ENCODE peak calls at places on chromosomes 1 and 21, in eight cellular contexts. One of them, this sample, is unnamed.

GRCh38 chr1:235972316-235973090 is 92.4 kb downstream of the NID1 start:
- DNase-seq in CD8-positive, alpha-beta T cell: no peak
- DNase-seq in fibroblast of lung: peak
- DNase-seq in sigmoid colon: peak
- DNase-seq in neural progenitor cell: no peak
- DNase-seq in mesendoderm: peak
- DNase-seq in uterus: no peak
- DNase-seq in gastrocnemius medialis: no peak
- DNase-seq in this sample: peak

GRCh38 chr1:247077234-247077633 is 1.4 kb downstream of the ZNF670 start:
- DNase-seq in CD8-positive, alpha-beta T cell: no peak
- DNase-seq in fibroblast of lung: peak
- DNase-seq in sigmoid colon: no peak
- DNase-seq in neural progenitor cell: no peak
- DNase-seq in mesendoderm: no peak
- DNase-seq in uterus: no peak
- DNase-seq in gastrocnemius medialis: no peak
- DNase-seq in this sample: no peak

GRCh38 chr1:201775380-201775779 is 53.6 kb upstream of the IPO9 start:
- DNase-seq in CD8-positive, alpha-beta T cell: no peak
- DNase-seq in fibroblast of lung: no peak
- DNase-seq in sigmoid colon: no peak
- DNase-seq in neural progenitor cell: no peak
- DNase-seq in mesendoderm: no peak
- DNase-seq in uterus: no peak
- DNase-seq in gastrocnemius medialis: no peak
- DNase-seq in this sample: no peak

GRCh38 chr1:55309053-55309452 is 93.9 kb upstream of the USP24 start:
- DNase-seq in CD8-positive, alpha-beta T cell: no peak
- DNase-seq in fibroblast of lung: peak
- DNase-seq in sigmoid colon: no peak
- DNase-seq in neural progenitor cell: no peak
- DNase-seq in mesendoderm: no peak
- DNase-seq in uterus: no peak
- DNase-seq in gastrocnemius medialis: no peak
- DNase-seq in this sample: no peak

GRCh38 chr1:67889940-67890567 is 56.8 kb upstream of the GNG12 start:
- DNase-seq in CD8-positive, alpha-beta T cell: no peak
- DNase-seq in fibroblast of lung: peak
- DNase-seq in sigmoid colon: no peak
- DNase-seq in neural progenitor cell: no peak
- DNase-seq in mesendoderm: peak
- DNase-seq in uterus: no peak
- DNase-seq in gastrocnemius medialis: no peak
- DNase-seq in this sample: peak

GRCh38 chr1:182080955-182081582 is 19.6 kb upstream of the ZNF648 start:
- DNase-seq in CD8-positive, alpha-beta T cell: no peak
- DNase-seq in fibroblast of lung: peak
- DNase-seq in sigmoid colon: no peak
- DNase-seq in neural progenitor cell: peak
- DNase-seq in mesendoderm: peak
- DNase-seq in uterus: no peak
- DNase-seq in gastrocnemius medialis: no peak
- DNase-seq in this sample: peak

GRCh38 chr1:28458237-28459228 is 47.3 kb upstream of the RCC1 start:
- DNase-seq in CD8-positive, alpha-beta T cell: no peak
- DNase-seq in fibroblast of lung: no peak
- DNase-seq in sigmoid colon: no peak
- DNase-seq in neural progenitor cell: no peak
- DNase-seq in mesendoderm: no peak
- DNase-seq in uterus: no peak
- DNase-seq in gastrocnemius medialis: no peak
- DNase-seq in this sample: no peak

GRCh38 chr1:213474054-213474453 is 423.0 kb downstream of the RPS6KC1 start:
- DNase-seq in CD8-positive, alpha-beta T cell: no peak
- DNase-seq in fibroblast of lung: no peak
- DNase-seq in sigmoid colon: no peak
- DNase-seq in neural progenitor cell: no peak
- DNase-seq in mesendoderm: peak
- DNase-seq in uterus: no peak
- DNase-seq in gastrocnemius medialis: no peak
- DNase-seq in this sample: no peak

GRCh38 chr1:41382531-41383090 is 21.4 kb downstream of the FOXO6 start:
- DNase-seq in CD8-positive, alpha-beta T cell: no peak
- DNase-seq in fibroblast of lung: no peak
- DNase-seq in sigmoid colon: peak
- DNase-seq in neural progenitor cell: peak
- DNase-seq in mesendoderm: peak
- DNase-seq in uterus: peak
- DNase-seq in gastrocnemius medialis: no peak
- DNase-seq in this sample: peak

GRCh38 chr1:109299984-109300343 is 6.8 kb downstream of the MYBPHL start:
- DNase-seq in CD8-positive, alpha-beta T cell: no peak
- DNase-seq in fibroblast of lung: no peak
- DNase-seq in sigmoid colon: no peak
- DNase-seq in neural progenitor cell: no peak
- DNase-seq in mesendoderm: no peak
- DNase-seq in uterus: no peak
- DNase-seq in gastrocnemius medialis: no peak
- DNase-seq in this sample: no peak

GRCh38 chr1:27438621-27439061 is 46.2 kb downstream of the GPR3 start:
- DNase-seq in CD8-positive, alpha-beta T cell: no peak
- DNase-seq in fibroblast of lung: no peak
- DNase-seq in sigmoid colon: no peak
- DNase-seq in neural progenitor cell: no peak
- DNase-seq in mesendoderm: no peak
- DNase-seq in uterus: no peak
- DNase-seq in gastrocnemius medialis: no peak
- DNase-seq in this sample: no peak

GRCh38 chr1:10694274-10694632 is 102.2 kb downstream of the CASZ1 start:
- DNase-seq in CD8-positive, alpha-beta T cell: peak
- DNase-seq in fibroblast of lung: no peak
- DNase-seq in sigmoid colon: no peak
- DNase-seq in neural progenitor cell: no peak
- DNase-seq in mesendoderm: peak
- DNase-seq in uterus: no peak
- DNase-seq in gastrocnemius medialis: no peak
- DNase-seq in this sample: peak

GRCh38 chr21:39363607-39364555 is 15.0 kb upstream of the HMGN1 start:
- DNase-seq in CD8-positive, alpha-beta T cell: no peak
- DNase-seq in fibroblast of lung: no peak
- DNase-seq in sigmoid colon: no peak
- DNase-seq in neural progenitor cell: no peak
- DNase-seq in mesendoderm: peak
- DNase-seq in uterus: no peak
- DNase-seq in gastrocnemius medialis: no peak
- DNase-seq in this sample: no peak

GRCh38 chr1:234529661-234530237 is 50.8 kb upstream of the TARBP1 start:
- DNase-seq in CD8-positive, alpha-beta T cell: no peak
- DNase-seq in fibroblast of lung: no peak
- DNase-seq in sigmoid colon: no peak
- DNase-seq in neural progenitor cell: no peak
- DNase-seq in mesendoderm: no peak
- DNase-seq in uterus: no peak
- DNase-seq in gastrocnemius medialis: no peak
- DNase-seq in this sample: no peak

GRCh38 chr1:246923900-246924299 is 7.8 kb downstream of the AHCTF1 start:
- DNase-seq in CD8-positive, alpha-beta T cell: no peak
- DNase-seq in fibroblast of lung: no peak
- DNase-seq in sigmoid colon: no peak
- DNase-seq in neural progenitor cell: no peak
- DNase-seq in mesendoderm: no peak
- DNase-seq in uterus: no peak
- DNase-seq in gastrocnemius medialis: no peak
- DNase-seq in this sample: no peak

GRCh38 chr1:225919906-225920305 is 4.1 kb downstream of the PYCR2 start:
- DNase-seq in CD8-positive, alpha-beta T cell: no peak
- DNase-seq in fibroblast of lung: peak
- DNase-seq in sigmoid colon: peak
- DNase-seq in neural progenitor cell: no peak
- DNase-seq in mesendoderm: no peak
- DNase-seq in uterus: no peak
- DNase-seq in gastrocnemius medialis: peak
- DNase-seq in this sample: peak

GRCh38 chr1:243496173-243496553 is 240.3 kb downstream of the SDCCAG8 start:
- DNase-seq in CD8-positive, alpha-beta T cell: no peak
- DNase-seq in fibroblast of lung: peak
- DNase-seq in sigmoid colon: peak
- DNase-seq in neural progenitor cell: peak
- DNase-seq in mesendoderm: no peak
- DNase-seq in uterus: no peak
- DNase-seq in gastrocnemius medialis: no peak
- DNase-seq in this sample: no peak

GRCh38 chr1:68361511-68361910 is 88.2 kb downstream of the RPE65 start:
- DNase-seq in CD8-positive, alpha-beta T cell: no peak
- DNase-seq in fibroblast of lung: no peak
- DNase-seq in sigmoid colon: no peak
- DNase-seq in neural progenitor cell: no peak
- DNase-seq in mesendoderm: no peak
- DNase-seq in uterus: no peak
- DNase-seq in gastrocnemius medialis: no peak
- DNase-seq in this sample: no peak

GRCh38 chr1:23524716-23525401 is 6.2 kb downstream of the E2F2 start:
- DNase-seq in CD8-positive, alpha-beta T cell: peak
- DNase-seq in fibroblast of lung: no peak
- DNase-seq in sigmoid colon: no peak
- DNase-seq in neural progenitor cell: peak
- DNase-seq in mesendoderm: no peak
- DNase-seq in uterus: no peak
- DNase-seq in gastrocnemius medialis: no peak
- DNase-seq in this sample: peak

DNA sequence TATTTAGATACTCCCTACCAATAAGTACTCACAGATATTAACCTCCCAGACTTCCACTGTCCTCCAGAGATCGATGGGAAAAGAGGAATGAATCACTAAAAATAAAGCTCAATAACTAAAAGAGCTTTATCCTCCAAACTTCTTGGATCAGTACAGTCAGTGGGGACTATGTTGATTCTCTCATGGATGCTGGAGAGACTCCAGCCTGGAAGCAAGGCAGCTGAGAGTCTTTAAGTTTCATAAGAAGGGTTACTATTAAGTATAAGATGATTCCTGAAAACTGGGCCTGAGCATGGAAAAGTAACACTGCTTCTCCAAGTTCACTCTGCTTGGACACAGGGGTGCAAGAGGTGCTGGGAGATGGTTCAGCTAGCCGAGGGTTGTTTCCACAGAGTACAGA is 6.2 kb upstream of the DDR2 start:
- DNase-seq in CD8-positive, alpha-beta T cell: no peak
- DNase-seq in fibroblast of lung: no peak
- DNase-seq in sigmoid colon: peak
- DNase-seq in neural progenitor cell: no peak
- DNase-seq in mesendoderm: no peak
- DNase-seq in uterus: no peak
- DNase-seq in gastrocnemius medialis: no peak
- DNase-seq in this sample: peak
- H3K27ac ChIP-seq in CD8-positive, alpha-beta T cell: no peak
- H3K27ac ChIP-seq in fibroblast of lung: peak
- H3K27ac ChIP-seq in sigmoid colon: peak
- H3K27ac ChIP-seq in neural progenitor cell: no peak
- H3K27ac ChIP-seq in mesendoderm: no peak
- H3K27ac ChIP-seq in uterus: peak
- H3K27ac ChIP-seq in gastrocnemius medialis: peak
- H3K27ac ChIP-seq in this sample: peak

GRCh38 chr1:159066108-159066507 is 10.5 kb downstream of the AIM2 start:
- DNase-seq in CD8-positive, alpha-beta T cell: no peak
- DNase-seq in fibroblast of lung: no peak
- DNase-seq in sigmoid colon: no peak
- DNase-seq in neural progenitor cell: no peak
- DNase-seq in mesendoderm: peak
- DNase-seq in uterus: no peak
- DNase-seq in gastrocnemius medialis: no peak
- DNase-seq in this sample: no peak
- H3K27ac ChIP-seq in CD8-positive, alpha-beta T cell: no peak
- H3K27ac ChIP-seq in fibroblast of lung: no peak
- H3K27ac ChIP-seq in sigmoid colon: no peak
- H3K27ac ChIP-seq in neural progenitor cell: no peak
- H3K27ac ChIP-seq in mesendoderm: no peak
- H3K27ac ChIP-seq in uterus: no peak
- H3K27ac ChIP-seq in gastrocnemius medialis: no peak
- H3K27ac ChIP-seq in this sample: no peak

DNA sequence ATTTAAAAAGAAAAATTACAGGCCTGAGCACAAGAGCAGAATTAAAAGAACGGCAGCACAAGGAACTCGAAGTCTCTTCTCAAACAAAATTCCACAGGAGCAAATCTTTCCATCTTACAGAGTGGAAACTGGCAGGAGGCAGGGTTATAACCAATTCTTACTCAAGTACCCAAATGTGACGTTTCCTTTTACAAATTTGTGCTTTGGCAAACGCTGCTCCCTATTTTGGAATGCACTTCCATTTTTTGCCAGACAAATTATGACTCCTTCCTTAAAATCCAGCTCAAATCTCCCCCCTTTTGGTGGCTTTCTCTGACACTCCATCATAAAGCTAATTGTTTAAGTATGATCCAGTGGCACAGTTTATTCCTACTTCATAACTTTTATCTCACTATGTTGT is 7.8 kb downstream of the ERI3 start:
- DNase-seq in CD8-positive, alpha-beta T cell: no peak
- DNase-seq in fibroblast of lung: peak
- DNase-seq in sigmoid colon: no peak
- DNase-seq in neural progenitor cell: no peak
- DNase-seq in mesendoderm: no peak
- DNase-seq in uterus: no peak
- DNase-seq in gastrocnemius medialis: no peak
- DNase-seq in this sample: peak
- H3K27ac ChIP-seq in CD8-positive, alpha-beta T cell: no peak
- H3K27ac ChIP-seq in fibroblast of lung: no peak
- H3K27ac ChIP-seq in sigmoid colon: no peak
- H3K27ac ChIP-seq in neural progenitor cell: no peak
- H3K27ac ChIP-seq in mesendoderm: no peak
- H3K27ac ChIP-seq in uterus: no peak
- H3K27ac ChIP-seq in gastrocnemius medialis: no peak
- H3K27ac ChIP-seq in this sample: peak

GRCh38 chr1:53129891-53130597 is 12.4 kb downstream of the SLC1A7 start:
- DNase-seq in CD8-positive, alpha-beta T cell: no peak
- DNase-seq in fibroblast of lung: no peak
- DNase-seq in sigmoid colon: peak
- DNase-seq in neural progenitor cell: no peak
- DNase-seq in mesendoderm: no peak
- DNase-seq in uterus: peak
- DNase-seq in gastrocnemius medialis: no peak
- DNase-seq in this sample: no peak

GRCh38 chr1:53131590-53131938 is 10.9 kb downstream of the SLC1A7 start:
- DNase-seq in CD8-positive, alpha-beta T cell: no peak
- DNase-seq in fibroblast of lung: no peak
- DNase-seq in sigmoid colon: peak
- DNase-seq in neural progenitor cell: no peak
- DNase-seq in mesendoderm: no peak
- DNase-seq in uterus: no peak
- DNase-seq in gastrocnemius medialis: no peak
- DNase-seq in this sample: no peak

GRCh38 chr1:53130598-53130877 is 11.9 kb downstream of the SLC1A7 start:
- DNase-seq in CD8-positive, alpha-beta T cell: no peak
- DNase-seq in fibroblast of lung: no peak
- DNase-seq in sigmoid colon: no peak
- DNase-seq in neural progenitor cell: no peak
- DNase-seq in mesendoderm: no peak
- DNase-seq in uterus: no peak
- DNase-seq in gastrocnemius medialis: no peak
- DNase-seq in this sample: no peak

GRCh38 chr1:53132176-53132575 is 10.3 kb downstream of the SLC1A7 start:
- DNase-seq in CD8-positive, alpha-beta T cell: no peak
- DNase-seq in fibroblast of lung: no peak
- DNase-seq in sigmoid colon: peak
- DNase-seq in neural progenitor cell: no peak
- DNase-seq in mesendoderm: no peak
- DNase-seq in uterus: peak
- DNase-seq in gastrocnemius medialis: no peak
- DNase-seq in this sample: no peak

GRCh38 chr1:53130878-53131589 is 11.4 kb downstream of the SLC1A7 start:
- DNase-seq in CD8-positive, alpha-beta T cell: no peak
- DNase-seq in fibroblast of lung: no peak
- DNase-seq in sigmoid colon: peak
- DNase-seq in neural progenitor cell: no peak
- DNase-seq in mesendoderm: no peak
- DNase-seq in uterus: peak
- DNase-seq in gastrocnemius medialis: no peak
- DNase-seq in this sample: no peak
- H3K27ac ChIP-seq in CD8-positive, alpha-beta T cell: no peak
- H3K27ac ChIP-seq in fibroblast of lung: no peak
- H3K27ac ChIP-seq in sigmoid colon: peak
- H3K27ac ChIP-seq in neural progenitor cell: no peak
- H3K27ac ChIP-seq in mesendoderm: no peak
- H3K27ac ChIP-seq in uterus: peak
- H3K27ac ChIP-seq in gastrocnemius medialis: no peak
- H3K27ac ChIP-seq in this sample: no peak